ENCODE peak calls at places on chromosomes 1 and 21, in eight cellular contexts. U is fibroblast of lung, P is kidney, L is neural crest cell, R is AG04450, M is GM06990, S is suprapubic skin, N is omental fat pad. Z is an unnamed sample.

GRCh38 chr1:46687910-46688509 is 16.4 kb downstream of the TEX38 start:
- DNase-seq in U (no peak), M (no peak), P (no peak), S (no peak), L (no peak), N (no peak), R (no peak), Z (no peak)

GRCh38 chr1:19405195-19405760 is 80.1 kb downstream of the CAPZB start:
- DNase-seq in N (no peak), R (no peak), L (no peak), M (no peak), S (no peak), P (peak), U (no peak), Z (no peak)

GRCh38 chr1:33025180-33025569 is 11.5 kb downstream of the AK2 start:
- DNase-seq in N (no peak), M (no peak), S (no peak), L (no peak), R (no peak), U (no peak), P (no peak), Z (no peak)

GRCh38 chr1:183783896-183784637 is 20.9 kb upstream of the RGL1 start:
- DNase-seq in S (no peak), R (peak), N (no peak), L (no peak), M (no peak), P (peak), U (peak), Z (peak)

GRCh38 chr21:46128106-46128982 is 27.0 kb downstream of the FTCD start:
- DNase-seq in M (no peak), P (peak), R (no peak), L (no peak), N (no peak), S (peak), U (peak), Z (peak)

GRCh38 chr21:42997053-42997452 is 22.7 kb downstream of the PKNOX1 start:
- DNase-seq in N (no peak), P (peak), S (no peak), R (peak), L (no peak), U (peak), M (no peak), Z (peak)

GRCh38 chr1:158005249-158005648 is 11.8 kb downstream of the KIRREL1 start:
- DNase-seq in L (no peak), P (no peak), N (no peak), R (no peak), S (no peak), M (no peak), U (no peak), Z (no peak)

GRCh38 chr21:14880922-14881321 is 183.9 kb downstream of the NRIP1 start:
- DNase-seq in L (no peak), S (no peak), P (no peak), N (no peak), M (no peak), R (no peak), U (peak), Z (peak)

GRCh38 chr1:67717876-67718275 is 32.9 kb downstream of the GADD45A start:
- DNase-seq in L (no peak), M (no peak), R (no peak), S (no peak), N (no peak), U (peak), P (no peak), Z (no peak)

GRCh38 chr1:155219592-155220031 is 11.1 kb downstream of the MTX1 start:
- DNase-seq in S (no peak), M (no peak), R (no peak), U (peak), P (no peak), L (no peak), N (no peak), Z (peak)

GRCh38 chr1:53568540-53568939 is 109.3 kb downstream of the DMRTB1 start:
- DNase-seq in P (no peak), U (no peak), S (no peak), L (no peak), R (no peak), N (no peak), M (no peak), Z (no peak)

GRCh38 chr1:211632117-211632807 is 43.2 kb downstream of the NEK2 start:
- DNase-seq in L (no peak), M (no peak), P (no peak), N (no peak), S (no peak), U (no peak), R (no peak), Z (no peak)

GRCh38 chr1:26081267-26082019 is 14.0 kb upstream of the TRIM63 start:
- DNase-seq in N (no peak), L (no peak), M (no peak), U (no peak), R (no peak), S (no peak), P (no peak), Z (no peak)

GRCh38 chr1:52127181-52128175 is 14.4 kb upstream of the ZFYVE9 start:
- DNase-seq in L (peak), S (no peak), R (peak), P (no peak), M (no peak), N (no peak), U (peak), Z (peak)

GRCh38 chr1:167194182-167194581 is 26.5 kb upstream of the POU2F1 start:
- DNase-seq in M (no peak), R (no peak), P (no peak), N (no peak), L (no peak), S (no peak), U (no peak), Z (no peak)

GRCh38 chr1:185409345-185409744 is 92.3 kb upstream of the IVNS1ABP start:
- DNase-seq in P (no peak), S (no peak), U (no peak), M (no peak), N (no peak), R (no peak), L (no peak), Z (no peak)

GRCh38 chr1:186497651-186498050 is 36.7 kb upstream of the PDC start:
- DNase-seq in P (no peak), S (no peak), M (no peak), R (no peak), N (no peak), U (no peak), L (no peak), Z (no peak)

GRCh38 chr1:152466217-152466616 is 44.4 kb upstream of the LCE5A start:
- DNase-seq in M (no peak), S (no peak), N (no peak), U (no peak), L (no peak), P (no peak), R (no peak), Z (no peak)

GRCh38 chr21:45768741-45769049 is 125.2 kb downstream of the PCBP3 start:
- DNase-seq in N (no peak), P (no peak), U (no peak), M (no peak), L (no peak), S (no peak), R (no peak), Z (no peak)

GRCh38 chr1:107003972-107004371 is 52.5 kb upstream of the PRMT6 start:
- DNase-seq in R (no peak), S (no peak), N (no peak), U (no peak), P (no peak), M (no peak), L (no peak), Z (no peak)

GRCh38 chr1:84913025-84913892 is 20.3 kb upstream of the LPAR3 start:
- DNase-seq in M (no peak), L (no peak), P (no peak), U (peak), S (no peak), R (no peak), N (no peak), Z (peak)

GRCh38 chr1:216331211-216331610 is 92.0 kb downstream of the USH2A start:
- DNase-seq in P (no peak), N (no peak), L (no peak), U (no peak), M (no peak), S (no peak), R (no peak), Z (no peak)

DNA sequence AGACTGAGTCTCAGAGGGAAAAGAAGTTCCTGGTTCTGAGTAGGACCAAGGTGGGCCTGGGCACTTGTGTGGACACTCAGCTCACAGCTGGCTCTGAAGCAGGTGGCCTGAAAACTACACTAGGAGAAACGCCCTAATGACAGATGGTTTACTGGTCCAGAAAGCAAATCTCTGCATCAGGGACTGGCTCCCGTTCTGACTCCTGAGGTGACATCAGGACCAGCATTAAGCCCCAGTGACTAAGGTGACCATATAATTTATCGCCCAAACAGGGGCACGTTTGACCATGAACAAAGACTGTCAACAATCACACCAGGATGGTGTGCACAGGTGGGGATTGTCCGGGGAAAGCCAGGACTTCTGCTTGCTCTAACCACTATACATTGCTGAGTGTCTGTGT is 12.2 kb upstream of the CD34 start:
- DNase-seq in M (no peak), P (no peak), R (no peak), S (no peak), N (no peak), L (no peak), U (no peak), Z (no peak)
- TF ChIP-seq CTCF in M (no peak), P (no peak), R (no peak), S (no peak), N (no peak), L (no peak), U (no peak), Z (no peak)

DNA sequence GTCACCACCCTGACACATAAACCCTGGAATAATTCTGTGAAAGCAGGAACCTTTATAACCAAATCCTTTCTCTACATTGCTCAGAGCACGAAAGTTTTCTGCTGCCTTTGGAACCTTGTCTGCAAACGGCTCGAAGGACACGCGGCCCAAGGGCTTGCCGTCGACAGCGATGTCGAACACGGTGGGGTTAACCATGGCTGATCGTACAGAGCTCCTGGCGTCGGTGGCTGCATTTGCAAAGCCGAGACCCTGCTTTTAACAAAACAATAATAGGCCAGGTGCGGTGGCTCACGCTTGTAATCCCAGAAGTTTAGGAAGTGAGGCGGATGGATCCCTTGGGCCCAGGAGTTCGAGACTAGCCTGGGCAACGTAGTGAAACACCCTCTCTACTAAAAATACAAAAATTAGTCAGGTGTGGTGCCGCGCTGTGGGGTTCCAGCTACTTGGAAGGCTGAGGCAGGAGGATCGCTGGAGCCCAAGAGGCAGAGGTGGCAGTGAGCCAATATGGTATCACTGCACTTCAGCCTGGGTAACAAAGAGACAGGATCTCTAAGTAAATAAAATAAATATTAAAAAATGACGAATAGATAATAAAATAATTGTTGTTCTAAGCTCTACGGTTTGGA is 2.2 kb upstream of the EIF2B3 start:
- DNase-seq in P (no peak), M (no peak), N (no peak), L (no peak), R (no peak), U (no peak), S (no peak), Z (no peak)
- TF ChIP-seq CTCF in P (no peak), M (no peak), N (no peak), L (no peak), R (no peak), U (no peak), S (no peak), Z (no peak)

GRCh38 chr1:208564466-208564865 is 320.3 kb upstream of the PLXNA2 start:
- DNase-seq in P (no peak), N (no peak), M (no peak), S (no peak), R (no peak), L (no peak), U (no peak), Z (no peak)

GRCh38 chr1:208559597-208559996 is 315.4 kb upstream of the PLXNA2 start:
- DNase-seq in R (no peak), N (no peak), M (no peak), U (no peak), S (no peak), P (no peak), L (no peak), Z (no peak)

GRCh38 chr1:208565761-208566440 is 321.7 kb upstream of the PLXNA2 start:
- DNase-seq in S (no peak), P (no peak), L (no peak), R (no peak), N (no peak), M (no peak), U (no peak), Z (no peak)

GRCh38 chr1:208557695-208558094 is 313.5 kb upstream of the PLXNA2 start:
- DNase-seq in P (no peak), N (no peak), M (no peak), U (no peak), L (no peak), R (no peak), S (no peak), Z (no peak)

GRCh38 chr1:208562021-208562950 is 318.1 kb upstream of the PLXNA2 start:
- DNase-seq in S (no peak), L (no peak), U (no peak), N (no peak), P (no peak), M (no peak), R (no peak), Z (no peak)
- TF ChIP-seq CTCF in S (no peak), L (no peak), U (no peak), N (no peak), P (no peak), M (no peak), R (no peak), Z (no peak)

GRCh38 chr1:1407101-1407956 is at the start of gene MRPL20:
- DNase-seq in L (peak), R (peak), N (peak), S (peak), P (peak), M (peak), U (peak), Z (peak)
- TF ChIP-seq CTCF in L (peak), R (no peak), N (no peak), S (peak), P (no peak), M (no peak), U (no peak), Z (peak)

DNA sequence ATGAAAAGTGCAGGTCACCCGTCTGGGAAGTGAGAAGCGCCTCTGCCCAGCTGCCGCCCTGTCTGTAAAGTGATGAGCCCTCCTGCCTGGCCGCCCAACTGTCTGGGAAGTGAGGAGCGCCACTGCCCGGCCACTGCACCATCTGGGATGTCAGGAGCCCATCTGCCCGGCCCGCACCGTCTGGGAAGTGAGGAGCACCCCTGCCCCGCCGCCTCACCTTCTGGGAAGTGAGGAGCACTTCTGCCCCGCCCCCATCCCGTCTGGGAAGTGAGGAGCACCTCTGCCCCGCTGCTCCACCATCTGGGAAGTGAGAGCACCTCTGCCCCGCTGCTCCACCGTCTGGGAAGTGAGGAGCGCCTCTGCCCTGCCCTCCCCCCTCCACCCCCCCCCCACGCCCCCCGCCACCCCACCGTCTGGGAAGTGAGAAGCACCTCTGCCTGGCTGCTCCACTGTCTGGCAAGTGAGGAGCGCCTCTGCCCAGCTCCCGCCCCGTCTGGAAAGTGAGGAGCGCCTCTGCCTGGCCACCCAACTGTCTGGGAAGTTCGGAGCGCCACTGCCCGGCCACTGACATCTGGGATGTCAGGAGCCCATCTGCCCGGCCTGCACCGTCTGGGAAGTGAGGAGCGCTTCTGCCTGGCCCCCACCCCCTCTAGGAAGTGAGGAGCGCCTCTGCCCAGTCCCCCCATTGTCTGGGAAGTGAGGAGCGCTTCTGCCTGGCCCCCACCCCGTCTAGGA is 4.5 kb upstream of the ZZZ3 start:
- DNase-seq in P (peak), U (no peak), M (no peak), R (no peak), L (no peak), S (no peak), N (no peak), Z (no peak)
- TF ChIP-seq CTCF in P (no peak), U (no peak), M (no peak), R (no peak), L (no peak), S (no peak), N (no peak), Z (no peak)

GRCh38 chr1:209937996-209938959 is at the start of gene SYT14:
- DNase-seq in R (no peak), P (peak), N (no peak), L (peak), U (peak), M (no peak), S (no peak), Z (peak)
- TF ChIP-seq CTCF in R (no peak), P (no peak), N (no peak), L (peak), U (no peak), M (no peak), S (no peak), Z (no peak)

Z was measured in fibroblast of villous mesenchyme.